ENCODE peak calls at places on chromosomes 7 and 10, in four cellular contexts. G is hepatocyte, D is BE2C, K is transverse colon. E is an unnamed sample. For H3K9me3, the result is how much of the 10 kb centered on the place peaks cover.

GRCh38 chr10:79185067-79185774 is 116.5 kb downstream of the ZMIZ1 start:
- DNase-seq in D (no peak), K (no peak), G (no peak), E (no peak)

GRCh38 chr7:115600196-115600595 is 430.4 kb downstream of the TFEC start:
- DNase-seq in D (no peak), K (no peak), G (no peak), E (no peak)

GRCh38 chr10:100872034-100872791 is 40.5 kb upstream of the SLF2 start:
- DNase-seq in K (peak), G (peak), D (peak), E (peak)

GRCh38 chr10:55183993-55184392 is 383.0 kb upstream of the PCDH15 start:
- DNase-seq in K (no peak), G (no peak), D (no peak), E (no peak)

GRCh38 chr10:25056726-25057125 is 40.3 kb downstream of the THNSL1 start:
- DNase-seq in D (no peak), K (no peak), G (no peak), E (no peak)

GRCh38 chr7:107560898-107561516 is 2.7 kb downstream of the COG5 start:
- DNase-seq in G (no peak), K (no peak), D (no peak), E (no peak)

GRCh38 chr7:77696643-77697534 is 630 bp downstream of the RSBN1L start:
- DNase-seq in G (peak), D (peak), K (peak), E (no peak)

GRCh38 chr7:45865594-45866410 is 7.1 kb downstream of the CCDC201 start:
- DNase-seq in D (no peak), K (no peak), G (no peak), E (no peak)

GRCh38 chr10:29873941-29874340 is 185.4 kb downstream of the JCAD start:
- DNase-seq in K (no peak), D (no peak), G (no peak), E (no peak)

GRCh38 chr10:79046991-79047874 is 21.5 kb upstream of the ZMIZ1 start:
- DNase-seq in G (no peak), D (no peak), K (no peak), E (no peak)

GRCh38 chr7:92769844-92770243 is 66.5 kb downstream of the CDK6 start:
- DNase-seq in G (no peak), D (no peak), K (no peak), E (no peak)

GRCh38 chr10:49139866-49140195 is 6.0 kb upstream of the FAM170B start:
- DNase-seq in K (no peak), G (no peak), D (no peak), E (no peak)

GRCh38 chr10:45160266-45160665 is 155.1 kb downstream of the OR13A1 start:
- DNase-seq in D (no peak), K (no peak), G (no peak), E (no peak)

DNA sequence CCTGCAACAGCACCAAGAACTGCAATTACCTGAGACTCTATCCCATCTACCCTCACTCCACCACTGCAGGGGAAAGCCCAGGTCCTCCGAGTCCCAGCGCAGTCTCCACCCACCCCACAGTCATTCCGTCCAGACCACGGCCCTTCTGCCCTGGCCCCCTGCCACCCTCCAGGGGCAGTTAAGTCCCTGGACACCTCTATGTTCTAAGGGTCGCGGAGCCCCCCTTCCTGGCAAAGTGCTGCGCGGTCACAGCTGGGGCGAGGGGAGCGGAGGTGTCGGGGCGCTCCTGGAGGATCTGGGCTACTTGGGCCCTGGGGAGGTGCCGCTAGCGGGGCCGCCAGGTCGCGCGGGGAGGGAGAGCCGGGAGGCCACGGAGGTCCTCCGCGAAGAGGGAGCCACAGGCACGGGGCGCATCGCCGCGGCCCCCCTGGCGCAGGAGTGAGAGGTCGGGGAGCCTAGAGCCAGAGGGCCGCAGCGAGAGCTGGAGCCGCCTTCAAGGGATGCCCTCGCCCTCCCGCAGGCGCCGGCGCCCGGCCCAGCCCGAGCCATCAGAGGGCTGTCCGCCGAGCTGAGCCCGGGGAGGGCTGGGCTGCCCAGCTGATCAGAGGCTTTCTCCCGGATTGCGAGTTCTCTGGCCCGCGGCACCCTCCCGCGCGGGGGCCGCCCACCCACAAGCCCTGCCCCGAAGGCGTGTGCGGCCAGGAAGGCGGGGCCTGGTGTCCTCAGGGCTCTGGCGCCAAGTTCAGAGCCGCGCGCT is 4.2 kb upstream of the ANTXRL start:
- DNase-seq in K (peak), D (peak), G (peak), E (no peak)
- H3K9me3 ChIP-seq in K (under half), D (under half), G (under half), E (under half)

GRCh38 chr7:46934198-46934825 is 647.6 kb downstream of the TNS3 start:
- DNase-seq in K (no peak), G (no peak), D (no peak), E (no peak)

GRCh38 chr7:46930336-46930735 is 651.6 kb downstream of the TNS3 start:
- DNase-seq in G (peak), K (no peak), D (no peak), E (peak)

GRCh38 chr7:46933596-46933995 is 648.3 kb downstream of the TNS3 start:
- DNase-seq in D (no peak), G (no peak), K (no peak), E (no peak)

GRCh38 chr7:46932266-46932655 is 649.6 kb downstream of the TNS3 start:
- DNase-seq in G (no peak), K (no peak), D (no peak), E (no peak)

GRCh38 chr7:46932656-46933424 is 649.1 kb downstream of the TNS3 start:
- DNase-seq in K (no peak), G (peak), D (peak), E (peak)
- TF ChIP-seq CTCF in K (no peak), G (peak), D (peak), E (peak)

DNA sequence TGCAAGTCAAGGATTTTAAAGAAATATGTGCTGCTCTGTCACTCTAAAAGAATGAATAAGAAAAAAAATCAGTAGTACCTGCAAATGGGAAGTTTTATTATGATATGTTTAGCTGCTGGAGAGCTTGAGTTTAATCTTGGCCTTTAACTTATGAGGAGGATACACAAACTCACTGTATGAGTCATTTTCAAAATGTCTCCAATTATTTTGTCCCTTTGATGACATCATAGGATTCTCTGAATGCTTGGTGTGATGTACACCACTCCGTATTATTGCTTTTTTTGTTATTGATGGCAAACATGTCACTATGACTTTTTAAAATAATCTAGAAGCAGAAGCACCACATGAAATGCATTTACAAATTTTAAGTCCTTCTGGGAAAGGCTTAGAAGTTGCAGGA is 125.8 kb downstream of the RALA start:
- DNase-seq in G (no peak), D (no peak), K (no peak), E (no peak)
- H3K9me3 ChIP-seq in G (under half), D (under half), K (under half), E (under half)

GRCh38 chr7:38889079-38889478 is 19.9 kb downstream of the VPS41 start:
- DNase-seq in G (no peak), K (no peak), D (no peak), E (no peak)

GRCh38 chr7:38893061-38893460 is 15.9 kb downstream of the VPS41 start:
- DNase-seq in K (no peak), G (no peak), D (no peak), E (no peak)

GRCh38 chr7:38886265-38886664 is 22.7 kb downstream of the VPS41 start:
- DNase-seq in K (no peak), G (no peak), D (no peak), E (no peak)

GRCh38 chr7:38890597-38890996 is 18.4 kb downstream of the VPS41 start:
- DNase-seq in K (no peak), G (no peak), D (no peak), E (no peak)

GRCh38 chr7:38889872-38890432 is 19.0 kb downstream of the VPS41 start:
- DNase-seq in K (no peak), G (no peak), D (no peak), E (no peak)
- TF ChIP-seq CTCF in K (no peak), G (peak), D (peak), E (peak)

GRCh38 chr10:10644317-10645111 is 373.2 kb upstream of the CELF2 start:
- DNase-seq in G (no peak), K (no peak), D (no peak), E (no peak)
- H3K9me3 ChIP-seq in G (under half), K (under half), D (under half), E (under half)

DNA sequence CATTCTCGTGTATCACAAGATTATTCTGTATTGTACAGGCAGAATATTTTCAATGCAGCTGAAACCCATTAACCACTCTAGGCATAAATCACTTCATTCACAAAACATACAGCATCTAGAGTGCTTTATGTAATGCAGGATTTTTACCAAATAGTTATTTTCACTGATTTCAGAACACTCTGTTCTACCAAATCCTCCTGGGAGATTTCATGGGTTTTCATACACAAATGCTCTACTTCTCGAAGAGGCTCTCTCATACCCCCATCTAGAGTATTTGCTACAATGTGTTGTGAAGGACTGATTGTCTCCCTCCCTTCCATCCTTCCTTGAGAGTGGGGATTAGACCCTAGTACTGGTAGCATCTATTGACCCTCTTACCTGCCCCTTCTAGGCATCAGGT is 209.2 kb upstream of the LRRN3 start:
- DNase-seq in G (no peak), K (no peak), D (no peak), E (no peak)
- TF ChIP-seq CTCF in G (no peak), K (no peak), D (no peak), E (no peak)

GRCh38 chr10:131260452-131261211 is 50.9 kb downstream of the TCERG1L start:
- DNase-seq in G (no peak), K (no peak), D (no peak), E (no peak)

GRCh38 chr10:131258256-131258655 is 53.3 kb downstream of the TCERG1L start:
- DNase-seq in D (no peak), K (no peak), G (no peak), E (no peak)

GRCh38 chr10:131261890-131262289 is 49.6 kb downstream of the TCERG1L start:
- DNase-seq in G (no peak), K (no peak), D (no peak), E (no peak)

GRCh38 chr10:131260031-131260430 is 51.5 kb downstream of the TCERG1L start:
- DNase-seq in G (no peak), K (no peak), D (no peak), E (no peak)

DNA sequence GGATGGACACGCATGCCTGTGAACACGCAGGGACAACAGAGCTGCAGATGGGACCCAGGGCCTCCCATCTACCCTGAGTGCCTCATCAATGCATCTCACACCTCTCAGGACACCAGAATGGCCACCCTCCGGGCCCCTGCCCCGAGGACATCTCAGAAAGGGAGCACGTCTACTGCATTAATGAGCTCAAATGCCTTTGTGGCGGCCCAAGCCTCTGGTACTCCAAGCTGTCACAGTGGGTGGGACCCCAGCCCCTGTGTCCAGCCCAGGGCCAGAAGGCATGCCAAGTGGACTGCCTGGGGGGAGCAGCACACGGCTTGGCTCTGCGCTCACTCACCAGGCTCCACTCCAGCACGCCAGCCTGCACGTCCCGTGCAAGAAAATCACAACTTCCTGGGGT is 52.0 kb downstream of the TCERG1L start:
- DNase-seq in D (no peak), G (no peak), K (no peak), E (no peak)
- H3K9me3 ChIP-seq in D (under half), G (under half), K (under half), E (under half)

E was measured in Panc1.